ENCODE peak calls at places on chromosomes 2 and 18, in four cellular contexts. One of them, this sample, is unnamed.

GRCh38 chr2:181679544-181679979 is 755 bp downstream of the NEUROD1 start:
- DNase-seq in aorta: no peak
- DNase-seq in HCT116: no peak
- DNase-seq in epithelial cell of esophagus: no peak
- DNase-seq in this sample: no peak

GRCh38 chr2:106065983-106066826 is 127.9 kb downstream of the UXS1 start:
- DNase-seq in epithelial cell of esophagus: no peak
- DNase-seq in aorta: no peak
- DNase-seq in HCT116: no peak
- DNase-seq in this sample: no peak

GRCh38 chr2:14991723-14992122 is 359.2 kb downstream of the LRATD1 start:
- DNase-seq in HCT116: no peak
- DNase-seq in epithelial cell of esophagus: no peak
- DNase-seq in aorta: no peak
- DNase-seq in this sample: no peak

GRCh38 chr2:127707890-127708648 is 6.8 kb downstream of the SFT2D3 start:
- DNase-seq in epithelial cell of esophagus: peak
- DNase-seq in aorta: no peak
- DNase-seq in HCT116: no peak
- DNase-seq in this sample: peak

GRCh38 chr2:32925976-32926707 is 20.6 kb upstream of the LTBP1 start:
- DNase-seq in aorta: no peak
- DNase-seq in epithelial cell of esophagus: no peak
- DNase-seq in HCT116: no peak
- DNase-seq in this sample: no peak

GRCh38 chr2:170856066-170856465 is 39.4 kb downstream of the GAD1 start:
- DNase-seq in epithelial cell of esophagus: peak
- DNase-seq in HCT116: no peak
- DNase-seq in aorta: no peak
- DNase-seq in this sample: no peak

GRCh38 chr18:23550898-23551297 is 35.4 kb downstream of the NPC1 start:
- DNase-seq in epithelial cell of esophagus: peak
- DNase-seq in aorta: no peak
- DNase-seq in HCT116: no peak
- DNase-seq in this sample: no peak

GRCh38 chr2:141187063-141187429 is 943.8 kb downstream of the LRP1B start:
- DNase-seq in epithelial cell of esophagus: no peak
- DNase-seq in HCT116: no peak
- DNase-seq in aorta: no peak
- DNase-seq in this sample: no peak

GRCh38 chr2:233565685-233566140 is 869 bp downstream of the USP40 start:
- DNase-seq in epithelial cell of esophagus: no peak
- DNase-seq in HCT116: no peak
- DNase-seq in aorta: no peak
- DNase-seq in this sample: no peak

GRCh38 chr2:6506311-6507258 is 359.1 kb downstream of the CMPK2 start:
- DNase-seq in HCT116: peak
- DNase-seq in aorta: no peak
- DNase-seq in epithelial cell of esophagus: peak
- DNase-seq in this sample: peak

GRCh38 chr2:217216982-217217381 is 357.1 kb upstream of the TNP1 start:
- DNase-seq in HCT116: no peak
- DNase-seq in epithelial cell of esophagus: no peak
- DNase-seq in aorta: no peak
- DNase-seq in this sample: no peak

GRCh38 chr2:222703866-222704265 is 32.4 kb downstream of the MOGAT1 start:
- DNase-seq in aorta: no peak
- DNase-seq in HCT116: no peak
- DNase-seq in epithelial cell of esophagus: no peak
- DNase-seq in this sample: peak

GRCh38 chr18:21933931-21934765 is 193.6 kb downstream of the MIB1 start:
- DNase-seq in aorta: no peak
- DNase-seq in epithelial cell of esophagus: no peak
- DNase-seq in HCT116: no peak
- DNase-seq in this sample: no peak

GRCh38 chr2:229818230-229818629 is 103.6 kb downstream of the TRIP12 start:
- DNase-seq in aorta: no peak
- DNase-seq in HCT116: no peak
- DNase-seq in epithelial cell of esophagus: peak
- DNase-seq in this sample: no peak

GRCh38 chr2:143252138-143252907 is 123.1 kb downstream of the ARHGAP15 start:
- DNase-seq in epithelial cell of esophagus: peak
- DNase-seq in aorta: no peak
- DNase-seq in HCT116: no peak
- DNase-seq in this sample: no peak
- H3K4me3 ChIP-seq in epithelial cell of esophagus: no peak
- H3K4me3 ChIP-seq in aorta: no peak
- H3K4me3 ChIP-seq in HCT116: no peak
- H3K4me3 ChIP-seq in this sample: no peak

GRCh38 chr2:23550553-23550952 is 165.6 kb downstream of the KLHL29 start:
- DNase-seq in aorta: no peak
- DNase-seq in HCT116: no peak
- DNase-seq in epithelial cell of esophagus: no peak
- DNase-seq in this sample: no peak
- H3K4me3 ChIP-seq in aorta: no peak
- H3K4me3 ChIP-seq in HCT116: no peak
- H3K4me3 ChIP-seq in epithelial cell of esophagus: no peak
- H3K4me3 ChIP-seq in this sample: no peak

GRCh38 chr18:47899107-47899840 is 31.2 kb downstream of the SMAD2 start:
- DNase-seq in aorta: no peak
- DNase-seq in epithelial cell of esophagus: no peak
- DNase-seq in HCT116: no peak
- DNase-seq in this sample: no peak
- H3K4me3 ChIP-seq in aorta: no peak
- H3K4me3 ChIP-seq in epithelial cell of esophagus: no peak
- H3K4me3 ChIP-seq in HCT116: no peak
- H3K4me3 ChIP-seq in this sample: no peak

GRCh38 chr2:69597105-69597504 is 46.4 kb downstream of the AAK1 start:
- DNase-seq in HCT116: no peak
- DNase-seq in epithelial cell of esophagus: no peak
- DNase-seq in aorta: no peak
- DNase-seq in this sample: no peak
- H3K4me3 ChIP-seq in HCT116: no peak
- H3K4me3 ChIP-seq in epithelial cell of esophagus: no peak
- H3K4me3 ChIP-seq in aorta: no peak
- H3K4me3 ChIP-seq in this sample: no peak

DNA sequence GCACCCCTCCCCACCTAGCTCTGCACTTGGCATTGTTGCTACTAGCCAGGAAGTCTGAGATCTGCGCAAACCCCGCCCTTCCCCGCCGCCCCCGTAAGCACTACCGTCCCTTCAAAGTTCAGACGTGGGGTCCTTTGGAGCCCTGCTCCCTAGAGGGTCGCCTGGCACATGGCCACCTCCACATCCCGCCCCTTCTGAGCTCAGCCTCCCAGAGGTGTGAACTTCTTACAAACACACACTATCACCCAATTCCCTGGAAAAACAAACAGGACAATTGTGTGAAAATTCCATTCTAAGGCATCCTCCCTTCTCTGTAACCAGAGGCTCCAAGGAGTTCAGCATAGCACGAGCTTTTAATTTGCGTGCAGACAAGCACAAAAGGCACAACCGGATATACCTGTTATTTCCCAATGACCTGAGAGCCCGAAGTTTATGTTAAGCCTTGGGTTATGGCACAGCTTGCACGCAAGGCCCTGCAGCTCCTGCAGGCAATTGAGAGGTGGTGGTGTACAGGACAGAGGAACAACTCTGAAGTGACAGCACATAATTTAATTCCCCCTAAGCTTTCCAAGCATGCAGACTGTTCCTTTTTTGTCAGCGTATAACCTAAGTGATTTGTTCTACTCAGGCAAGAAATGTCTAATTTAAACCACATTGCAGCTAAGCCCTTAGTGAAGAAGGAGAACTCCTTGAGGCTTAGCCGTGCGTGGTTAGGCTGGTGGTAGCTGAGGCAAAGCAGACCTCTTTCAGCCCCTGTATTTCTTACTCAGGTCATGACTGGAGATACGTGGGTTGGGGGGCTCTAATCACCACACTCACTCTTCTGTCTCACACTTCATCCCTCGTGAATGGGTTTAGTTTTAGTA is 20.3 kb upstream of the CYP1B1 start:
- DNase-seq in HCT116: no peak
- DNase-seq in aorta: peak
- DNase-seq in epithelial cell of esophagus: peak
- DNase-seq in this sample: peak
- H3K4me3 ChIP-seq in HCT116: no peak
- H3K4me3 ChIP-seq in aorta: no peak
- H3K4me3 ChIP-seq in epithelial cell of esophagus: no peak
- H3K4me3 ChIP-seq in this sample: no peak

DNA sequence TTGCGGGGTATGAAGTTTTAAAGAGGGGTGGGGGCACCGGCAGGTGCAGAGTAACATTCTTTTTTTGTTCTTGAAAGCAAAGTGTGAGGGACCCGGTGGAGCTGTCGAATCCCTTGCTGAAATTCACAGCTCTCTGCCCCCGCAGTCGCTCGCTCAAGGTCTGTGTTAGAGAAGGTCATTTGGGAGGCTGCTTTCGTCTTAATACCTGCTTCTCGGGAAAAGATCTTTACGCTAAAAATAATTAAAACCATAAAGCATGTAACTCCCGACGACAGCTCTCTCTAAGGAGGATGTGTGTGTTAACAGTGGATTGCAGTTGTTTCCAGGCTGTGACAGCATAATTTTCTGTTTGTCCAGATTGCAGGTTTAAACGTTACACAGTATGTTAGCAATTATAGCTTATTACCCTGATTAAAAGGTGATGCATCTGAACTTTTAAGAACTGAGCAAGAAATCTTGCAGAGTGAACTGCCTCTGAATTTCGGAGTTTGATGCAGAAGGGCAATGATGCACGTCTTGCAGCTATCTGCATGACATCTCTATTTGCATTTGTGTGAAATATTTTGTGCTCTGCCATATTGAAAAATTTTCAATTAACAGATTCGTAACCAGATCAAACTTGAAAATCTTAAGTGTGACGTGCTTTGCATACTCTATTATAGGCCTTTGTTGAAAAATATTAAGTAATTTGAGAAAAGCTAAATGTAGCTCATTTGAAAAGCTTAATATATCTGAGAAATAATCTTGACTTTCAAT is 952 bp downstream of the RAPGEF4 start:
- DNase-seq in HCT116: no peak
- DNase-seq in epithelial cell of esophagus: peak
- DNase-seq in aorta: no peak
- DNase-seq in this sample: no peak
- H3K4me3 ChIP-seq in HCT116: no peak
- H3K4me3 ChIP-seq in epithelial cell of esophagus: peak
- H3K4me3 ChIP-seq in aorta: peak
- H3K4me3 ChIP-seq in this sample: no peak

DNA sequence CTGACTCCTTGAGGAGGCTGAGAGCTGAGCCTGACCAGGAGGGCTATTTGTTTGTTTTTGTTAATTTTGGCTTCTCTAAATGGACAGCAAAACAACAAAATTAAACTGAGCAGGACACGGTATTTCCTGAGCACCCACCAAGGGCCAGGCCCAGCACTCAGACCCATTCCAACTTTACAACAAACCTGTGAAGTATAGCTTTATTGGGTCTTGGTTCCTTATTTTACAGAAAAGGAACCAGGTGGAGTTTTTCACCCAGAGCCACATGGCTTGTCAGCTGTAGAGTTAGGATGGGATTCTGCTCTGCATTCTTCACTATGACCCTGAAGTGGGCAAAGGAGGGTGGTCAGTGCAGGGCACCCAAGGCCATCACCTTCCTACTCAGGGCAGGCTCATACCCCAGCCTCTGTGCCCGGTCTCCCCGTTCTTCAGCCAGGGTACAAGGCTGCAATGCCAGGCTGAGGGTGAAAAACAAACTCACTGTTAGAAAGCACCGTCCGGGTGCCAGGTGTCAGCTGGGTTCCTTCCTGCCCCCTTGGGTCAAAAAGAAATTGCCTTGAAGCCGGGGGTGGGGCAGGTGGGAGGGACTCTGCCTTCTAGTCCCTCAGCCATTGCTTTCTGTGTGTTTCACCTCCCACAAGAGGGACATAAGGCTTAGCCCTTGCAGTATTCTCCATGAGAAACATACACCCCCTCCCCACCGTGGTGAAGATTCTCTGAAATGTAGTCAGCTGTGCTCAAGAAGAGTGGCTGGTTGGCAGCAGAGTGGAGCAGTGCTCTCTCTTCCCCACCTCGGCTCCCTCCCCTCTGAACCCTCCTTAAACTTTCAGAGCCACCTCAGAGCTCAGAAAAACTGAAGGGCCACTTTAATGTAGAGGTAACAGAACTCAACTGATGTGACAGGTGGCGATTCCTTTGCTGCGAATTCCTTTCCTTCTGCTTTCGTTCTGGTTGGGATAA is 2.2 kb downstream of the PSD4 start:
- DNase-seq in epithelial cell of esophagus: no peak
- DNase-seq in HCT116: no peak
- DNase-seq in aorta: no peak
- DNase-seq in this sample: no peak
- H3K4me3 ChIP-seq in epithelial cell of esophagus: no peak
- H3K4me3 ChIP-seq in HCT116: no peak
- H3K4me3 ChIP-seq in aorta: no peak
- H3K4me3 ChIP-seq in this sample: no peak

GRCh38 chr2:48943436-48943835 is 187.9 kb upstream of the LHCGR start:
- DNase-seq in HCT116: no peak
- DNase-seq in aorta: no peak
- DNase-seq in epithelial cell of esophagus: no peak
- DNase-seq in this sample: no peak
- H3K4me3 ChIP-seq in HCT116: no peak
- H3K4me3 ChIP-seq in aorta: no peak
- H3K4me3 ChIP-seq in epithelial cell of esophagus: no peak
- H3K4me3 ChIP-seq in this sample: no peak

DNA sequence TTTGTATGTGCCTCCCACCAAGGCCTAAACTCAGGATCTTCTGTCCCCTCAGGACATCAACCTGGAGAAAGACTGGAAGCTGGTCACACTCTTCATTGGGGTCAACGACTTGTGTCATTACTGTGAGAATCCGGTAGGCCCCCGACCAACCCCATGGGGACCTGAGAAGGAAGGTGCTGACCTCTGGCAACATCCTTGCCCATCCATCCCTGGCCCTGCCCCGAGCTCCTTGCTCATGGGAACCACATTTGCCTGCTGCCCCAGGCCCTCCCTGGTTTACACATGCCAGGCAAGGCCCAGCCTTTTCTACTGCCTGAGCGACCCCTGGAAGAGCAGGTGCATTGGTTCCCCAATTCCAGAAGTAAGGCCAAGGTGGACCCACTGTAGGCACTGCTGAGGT is 125.3 kb upstream of the PPP1CB start:
- DNase-seq in epithelial cell of esophagus: no peak
- DNase-seq in HCT116: no peak
- DNase-seq in aorta: no peak
- DNase-seq in this sample: no peak
- H3K4me3 ChIP-seq in epithelial cell of esophagus: no peak
- H3K4me3 ChIP-seq in HCT116: no peak
- H3K4me3 ChIP-seq in aorta: no peak
- H3K4me3 ChIP-seq in this sample: no peak

GRCh38 chr2:27496357-27497287 is at the start of gene GCKR:
- DNase-seq in aorta: no peak
- DNase-seq in epithelial cell of esophagus: peak
- DNase-seq in HCT116: no peak
- DNase-seq in this sample: peak
- H3K4me3 ChIP-seq in aorta: no peak
- H3K4me3 ChIP-seq in epithelial cell of esophagus: no peak
- H3K4me3 ChIP-seq in HCT116: no peak
- H3K4me3 ChIP-seq in this sample: no peak

This sample was measured in MG63.